ENCODE peak calls at places on chromosomes 7 and 10, in eight cellular contexts. G is WTC11, B is A549, O is IMR-90, D is H1, C is K562, R is SK-N-SH, V is HepG2. P is an unnamed sample.

GRCh38 chr10:117534321-117535044 is 8.1 kb upstream of the EMX2 start:
- DNase-seq in D (no peak), G (peak), O (no peak), V (peak), B (no peak), R (no peak), C (no peak), P (no peak)

GRCh38 chr10:26528715-26529393 is 90.7 kb downstream of the APBB1IP start:
- DNase-seq in V (no peak), D (no peak), B (no peak), C (no peak), G (no peak), R (no peak), O (no peak), P (peak)

GRCh38 chr7:116327751-116328150 is 117.4 kb downstream of the TES start:
- DNase-seq in R (no peak), V (no peak), B (peak), O (peak), C (no peak), D (no peak), G (no peak), P (no peak)

GRCh38 chr7:46134385-46134784 is 213.3 kb upstream of the IGFBP3 start:
- DNase-seq in V (no peak), B (no peak), R (no peak), O (no peak), D (no peak), C (no peak), G (no peak), P (no peak)

GRCh38 chr7:5596046-5596895 is 172.6 kb upstream of the TNRC18 start:
- DNase-seq in D (no peak), B (peak), R (peak), G (peak), V (no peak), O (peak), C (peak), P (no peak)

GRCh38 chr7:122384528-122384927 is 80.0 kb upstream of the FEZF1 start:
- DNase-seq in C (no peak), R (no peak), G (no peak), D (no peak), V (no peak), B (no peak), O (no peak), P (no peak)

GRCh38 chr7:4245866-4246470 is 436.1 kb upstream of the FOXK1 start:
- DNase-seq in G (no peak), B (no peak), R (no peak), O (no peak), C (no peak), D (no peak), V (no peak), P (no peak)

GRCh38 chr10:107579970-107580369 is 415.5 kb upstream of the SORCS1 start:
- DNase-seq in O (no peak), G (no peak), R (no peak), B (no peak), D (no peak), C (no peak), V (no peak), P (no peak)

GRCh38 chr7:113010377-113010776 is 76.2 kb downstream of the GPR85 start:
- DNase-seq in D (no peak), O (no peak), G (no peak), R (peak), C (no peak), B (no peak), V (no peak), P (no peak)

GRCh38 chr7:123271231-123271630 is 71.5 kb upstream of the SLC13A1 start:
- DNase-seq in B (no peak), R (no peak), G (no peak), O (no peak), C (no peak), V (no peak), D (no peak), P (no peak)

GRCh38 chr10:18238875-18239485 is 98.8 kb downstream of the CACNB2 start:
- DNase-seq in V (peak), G (no peak), R (peak), C (peak), O (peak), B (peak), D (no peak), P (no peak)

GRCh38 chr7:143892527-143893300 is 9.3 kb downstream of the TCAF1 start:
- DNase-seq in G (no peak), D (no peak), R (no peak), V (peak), O (peak), C (peak), B (peak), P (peak)

GRCh38 chr10:71795248-71795647 is 21.9 kb upstream of the VSIR start:
- DNase-seq in B (no peak), C (peak), V (no peak), R (no peak), D (peak), G (peak), O (peak), P (no peak)

GRCh38 chr7:96827701-96828100 is 118.1 kb upstream of the SEM1 start:
- DNase-seq in O (no peak), D (no peak), C (no peak), V (no peak), B (no peak), G (peak), R (no peak), P (no peak)

GRCh38 chr7:116468534-116468933 is 31.0 kb upstream of the CAV2 start:
- DNase-seq in D (no peak), R (no peak), B (no peak), G (no peak), C (no peak), V (no peak), O (no peak), P (no peak)

GRCh38 chr7:47890606-47891005 is 57.7 kb downstream of the PKD1L1 start:
- DNase-seq in V (no peak), R (no peak), C (no peak), B (no peak), O (no peak), D (no peak), G (no peak), P (no peak)

GRCh38 chr10:3123571-3124411 is 48.8 kb downstream of the PITRM1 start:
- DNase-seq in G (no peak), D (no peak), C (no peak), V (no peak), O (no peak), B (no peak), R (no peak), P (no peak)

GRCh38 chr10:86585726-86586048 is 64.1 kb upstream of the WAPL start:
- DNase-seq in V (no peak), C (no peak), G (no peak), O (no peak), R (no peak), B (no peak), D (no peak), P (no peak)

GRCh38 chr10:92062273-92062672 is 138.7 kb downstream of the BTAF1 start:
- DNase-seq in O (no peak), C (no peak), R (no peak), G (no peak), V (no peak), D (no peak), B (no peak), P (no peak)

GRCh38 chr10:21298686-21299085 is 226.8 kb downstream of the SKIDA1 start:
- DNase-seq in D (no peak), R (no peak), G (no peak), B (no peak), V (no peak), C (no peak), O (no peak), P (no peak)

GRCh38 chr10:3943695-3944257 is 158.8 kb upstream of the KLF6 start:
- DNase-seq in D (no peak), B (no peak), R (no peak), O (no peak), V (no peak), G (no peak), C (no peak), P (no peak)

GRCh38 chr10:34696423-34696822 is 118.7 kb downstream of the PARD3 start:
- DNase-seq in G (no peak), C (no peak), V (no peak), D (no peak), B (peak), R (no peak), O (peak), P (no peak)

GRCh38 chr10:76723781-76724336 is 913.7 kb downstream of the KCNMA1 start:
- DNase-seq in C (no peak), B (no peak), G (no peak), V (no peak), D (no peak), O (no peak), R (no peak), P (no peak)

GRCh38 chr7:155184923-155185322 is 112.8 kb upstream of the INSIG1 start:
- DNase-seq in V (no peak), C (no peak), O (no peak), G (no peak), B (no peak), R (no peak), D (no peak), P (no peak)

GRCh38 chr10:131831561-131831960 is 69.2 kb upstream of the PPP2R2D start:
- DNase-seq in C (no peak), B (no peak), V (no peak), D (no peak), O (no peak), G (peak), R (no peak), P (no peak)

GRCh38 chr10:78905015-78905939 is 163.5 kb upstream of the ZMIZ1 start:
- DNase-seq in V (no peak), D (peak), C (no peak), G (no peak), R (no peak), B (no peak), O (no peak), P (no peak)

GRCh38 chr7:114534957-114535356 is 120.3 kb downstream of the FOXP2 start:
- DNase-seq in V (no peak), D (no peak), C (no peak), R (no peak), G (no peak), O (no peak), B (no peak), P (no peak)

GRCh38 chr7:106823631-106824030 is 41.5 kb upstream of the PIK3CG start:
- DNase-seq in C (no peak), R (no peak), B (peak), V (peak), O (peak), G (no peak), D (no peak), P (no peak)

GRCh38 chr10:52217531-52217930 is 96.5 kb upstream of the DKK1 start:
- DNase-seq in R (no peak), B (no peak), V (no peak), D (no peak), G (no peak), C (no peak), O (no peak), P (no peak)

GRCh38 chr10:19993714-19994343 is 177.6 kb downstream of the PLXDC2 start:
- DNase-seq in B (no peak), V (no peak), C (no peak), D (no peak), O (peak), R (no peak), G (no peak), P (no peak)

GRCh38 chr10:122422266-122422980 is 32.0 kb upstream of the ARMS2 start:
- DNase-seq in V (no peak), G (no peak), D (no peak), R (no peak), O (no peak), B (no peak), C (no peak), P (no peak)

GRCh38 chr10:70742537-70743429 is 42.4 kb downstream of the TBATA start:
- DNase-seq in B (no peak), V (peak), C (peak), G (no peak), R (no peak), D (no peak), O (peak), P (no peak)

GRCh38 chr7:75575488-75576112 is 83.5 kb downstream of the SPDYE5 start:
- DNase-seq in C (no peak), D (no peak), R (peak), V (no peak), B (no peak), O (no peak), G (no peak), P (no peak)

GRCh38 chr10:73039635-73040034 is 57.0 kb downstream of the P4HA1 start:
- DNase-seq in V (no peak), G (no peak), D (no peak), O (peak), B (no peak), R (no peak), C (no peak), P (no peak)

GRCh38 chr10:72332423-72333110 is 22.2 kb downstream of the DNAJB12 start:
- DNase-seq in V (no peak), G (no peak), C (no peak), R (no peak), B (no peak), D (no peak), O (no peak), P (no peak)

GRCh38 chr7:71120096-71120495 is 11.8 kb upstream of the GALNT17 start:
- DNase-seq in D (no peak), C (no peak), G (no peak), B (no peak), O (no peak), V (no peak), R (no peak), P (no peak)

GRCh38 chr10:75065081-75065480 is 46.4 kb upstream of the SAMD8 start:
- DNase-seq in R (no peak), C (no peak), G (no peak), D (no peak), V (no peak), B (no peak), O (no peak), P (no peak)

GRCh38 chr10:75063461-75064230 is 47.8 kb upstream of the SAMD8 start:
- DNase-seq in C (no peak), G (no peak), B (no peak), V (no peak), D (no peak), R (no peak), O (no peak), P (no peak)

GRCh38 chr10:75062900-75063299 is 48.6 kb upstream of the SAMD8 start:
- DNase-seq in B (no peak), C (no peak), D (no peak), G (no peak), O (no peak), R (no peak), V (no peak), P (no peak)

GRCh38 chr10:75061709-75062108 is 49.7 kb upstream of the SAMD8 start:
- DNase-seq in V (no peak), B (no peak), C (no peak), O (no peak), R (no peak), G (no peak), D (no peak), P (no peak)

GRCh38 chr10:75062191-75062849 is 49.1 kb upstream of the SAMD8 start:
- DNase-seq in C (no peak), D (no peak), R (peak), V (no peak), O (peak), B (no peak), G (no peak), P (no peak)
- TF ChIP-seq USF2 in C (no peak), D (no peak), R (no peak), V (no peak), O (no peak), B (no peak), G (no peak), P (no peak)

GRCh38 chr7:26365077-26365896 is 73.6 kb downstream of the SNX10 start:
- DNase-seq in O (peak), D (no peak), G (no peak), C (peak), R (peak), B (peak), V (peak), P (peak)
- TF ChIP-seq USF2 in O (no peak), D (no peak), G (no peak), C (no peak), R (no peak), B (no peak), V (no peak), P (no peak)

GRCh38 chr7:109094-109493 is 83.3 kb upstream of the FAM20C start:
- DNase-seq in C (no peak), G (no peak), V (no peak), R (no peak), D (no peak), O (no peak), B (no peak), P (no peak)
- TF ChIP-seq USF2 in C (no peak), G (no peak), V (no peak), R (no peak), D (no peak), O (no peak), B (no peak), P (no peak)

GRCh38 chr10:23158370-23158769 is 33.7 kb upstream of the PTF1A start:
- DNase-seq in B (peak), O (peak), C (peak), V (peak), D (peak), G (peak), R (peak), P (no peak)
- TF ChIP-seq USF2 in B (no peak), O (no peak), C (no peak), V (no peak), D (no peak), G (no peak), R (no peak), P (no peak)

DNA sequence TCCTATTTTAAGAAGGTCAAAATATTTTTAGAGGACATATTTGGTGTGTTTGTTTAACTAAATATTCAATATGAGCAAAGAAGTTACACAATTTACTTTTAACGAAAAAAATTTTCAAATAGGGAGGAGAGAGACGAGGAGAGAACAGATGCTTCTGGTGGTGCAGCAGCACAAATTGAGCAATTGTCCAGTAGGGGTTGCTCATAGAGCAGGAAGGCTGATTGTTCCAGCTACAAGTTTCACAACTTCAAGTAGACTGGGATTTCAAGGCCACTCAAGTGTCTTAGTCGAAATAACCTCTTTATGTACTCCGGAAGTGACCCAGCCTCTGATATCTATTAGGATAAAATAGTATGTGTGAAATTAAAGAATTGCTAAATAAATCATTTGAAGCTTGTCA is 197.9 kb downstream of the HDAC9 start:
- DNase-seq in G (no peak), R (peak), C (no peak), D (no peak), V (no peak), B (peak), O (peak), P (no peak)
- TF ChIP-seq USF2 in G (no peak), R (no peak), C (no peak), D (no peak), V (no peak), B (no peak), O (no peak), P (no peak)

GRCh38 chr10:47026301-47027107 is 115.3 kb downstream of the PTPN20 start:
- DNase-seq in R (no peak), D (peak), O (no peak), G (peak), V (no peak), C (no peak), B (no peak), P (no peak)

GRCh38 chr10:47029181-47029971 is 118.1 kb downstream of the PTPN20 start:
- DNase-seq in C (no peak), R (no peak), B (no peak), V (no peak), O (no peak), G (no peak), D (peak), P (no peak)

GRCh38 chr10:47028466-47028865 is 117.2 kb downstream of the PTPN20 start:
- DNase-seq in G (peak), B (no peak), D (peak), R (no peak), O (no peak), C (no peak), V (no peak), P (no peak)

GRCh38 chr10:47027108-47027811 is 116.0 kb downstream of the PTPN20 start:
- DNase-seq in B (no peak), G (peak), R (no peak), O (no peak), D (peak), V (no peak), C (no peak), P (no peak)

GRCh38 chr10:47027812-47028260 is 116.6 kb downstream of the PTPN20 start:
- DNase-seq in R (no peak), G (no peak), C (no peak), B (no peak), O (no peak), D (peak), V (no peak), P (no peak)
- TF ChIP-seq USF2 in R (no peak), G (no peak), C (no peak), B (no peak), O (no peak), D (no peak), V (no peak), P (no peak)

GRCh38 chr7:2798669-2799068 is 45.4 kb downstream of the GNA12 start:
- DNase-seq in C (no peak), B (no peak), D (no peak), V (no peak), O (no peak), R (no peak), G (no peak), P (no peak)
- TF ChIP-seq USF2 in C (no peak), B (no peak), D (no peak), V (no peak), O (no peak), R (no peak), G (no peak), P (no peak)

GRCh38 chr10:90168244-90168643 is 466.9 kb downstream of the KIF20B start:
- DNase-seq in V (no peak), G (no peak), B (no peak), R (no peak), O (no peak), C (no peak), D (no peak), P (no peak)

GRCh38 chr10:90167174-90168064 is 466.0 kb downstream of the KIF20B start:
- DNase-seq in R (no peak), G (no peak), B (no peak), C (no peak), V (no peak), D (no peak), O (peak), P (peak)

DNA sequence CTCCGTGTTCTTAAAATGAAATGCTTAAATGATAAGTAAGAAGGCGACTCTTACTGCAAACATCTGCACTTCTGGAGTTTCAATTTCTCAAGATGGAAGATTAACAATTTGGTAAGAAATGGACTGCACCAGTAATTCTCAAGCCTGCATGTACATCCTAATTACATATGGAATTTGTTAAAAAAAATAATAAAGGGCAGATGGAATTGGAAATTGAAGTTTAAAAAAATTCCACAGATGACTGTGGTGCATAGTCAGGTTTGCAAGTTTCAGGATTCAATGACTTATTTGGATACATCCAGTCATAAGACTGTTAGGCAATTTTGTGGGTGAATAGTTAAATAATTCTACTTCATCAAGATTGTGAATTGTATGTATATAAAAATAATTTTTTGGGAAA is 461.1 kb downstream of the KIF20B start:
- DNase-seq in D (no peak), R (no peak), V (no peak), O (peak), C (no peak), G (no peak), B (no peak), P (no peak)
- TF ChIP-seq USF2 in D (no peak), R (no peak), V (no peak), O (no peak), C (no peak), G (no peak), B (no peak), P (no peak)

GRCh38 chr7:74417419-74417971 is 36.2 kb upstream of the GTF2IRD1 start:
- DNase-seq in G (peak), D (peak), O (peak), C (peak), B (peak), R (peak), V (peak), P (no peak)

GRCh38 chr7:74420006-74420405 is 33.7 kb upstream of the GTF2IRD1 start:
- DNase-seq in G (no peak), O (no peak), B (no peak), C (no peak), D (no peak), V (no peak), R (no peak), P (no peak)

GRCh38 chr7:74412603-74413002 is 41.1 kb upstream of the GTF2IRD1 start:
- DNase-seq in R (no peak), G (no peak), V (no peak), C (peak), B (no peak), D (no peak), O (peak), P (no peak)

GRCh38 chr7:74418538-74418937 is 35.2 kb upstream of the GTF2IRD1 start:
- DNase-seq in C (no peak), R (no peak), B (no peak), G (no peak), O (no peak), D (no peak), V (no peak), P (no peak)

GRCh38 chr7:74418076-74418475 is 35.6 kb upstream of the GTF2IRD1 start:
- DNase-seq in D (no peak), V (no peak), G (no peak), C (no peak), R (no peak), O (no peak), B (no peak), P (no peak)
- TF ChIP-seq USF2 in D (no peak), V (no peak), G (no peak), C (no peak), R (no peak), O (no peak), B (no peak), P (no peak)

GRCh38 chr7:157565201-157565626 is 228.4 kb downstream of the DNAJB6 start:
- DNase-seq in D (no peak), O (no peak), V (no peak), C (no peak), G (no peak), R (no peak), B (no peak), P (no peak)
- TF ChIP-seq USF2 in D (no peak), O (no peak), V (no peak), C (no peak), G (no peak), R (no peak), B (no peak), P (no peak)